ENCODE peak calls at places on chromosomes 1 and 21, in six cellular contexts. One of them, this sample, is unnamed.

GRCh38 chr1:85409516-85409915 is 55.4 kb downstream of the DDAH1 start:
- DNase-seq in GM12878: no peak
- DNase-seq in A549: no peak
- DNase-seq in HepG2: no peak
- DNase-seq in K562: no peak
- DNase-seq in endothelial cell of umbilical vein: no peak
- DNase-seq in this sample: no peak

GRCh38 chr1:8663090-8663802 is 154.2 kb downstream of the RERE start:
- DNase-seq in GM12878: no peak
- DNase-seq in A549: no peak
- DNase-seq in K562: no peak
- DNase-seq in HepG2: peak
- DNase-seq in endothelial cell of umbilical vein: no peak
- DNase-seq in this sample: no peak

GRCh38 chr1:13513885-13514546 is at the start of gene LRRC38:
- DNase-seq in A549: no peak
- DNase-seq in GM12878: no peak
- DNase-seq in K562: no peak
- DNase-seq in HepG2: no peak
- DNase-seq in endothelial cell of umbilical vein: no peak
- DNase-seq in this sample: no peak

GRCh38 chr1:20035114-20035513 is 34.9 kb upstream of the PLA2G5 start:
- DNase-seq in endothelial cell of umbilical vein: no peak
- DNase-seq in K562: no peak
- DNase-seq in HepG2: no peak
- DNase-seq in A549: no peak
- DNase-seq in GM12878: no peak
- DNase-seq in this sample: no peak

GRCh38 chr21:34771512-34772028 is 102.8 kb downstream of the CLIC6 start:
- DNase-seq in GM12878: no peak
- DNase-seq in K562: no peak
- DNase-seq in endothelial cell of umbilical vein: peak
- DNase-seq in HepG2: peak
- DNase-seq in A549: peak
- DNase-seq in this sample: peak

GRCh38 chr1:4180066-4180735 is 280.1 kb upstream of the C1orf174 start:
- DNase-seq in endothelial cell of umbilical vein: no peak
- DNase-seq in HepG2: no peak
- DNase-seq in K562: no peak
- DNase-seq in A549: no peak
- DNase-seq in GM12878: no peak
- DNase-seq in this sample: no peak

GRCh38 chr1:159015440-159015909 is 5.8 kb downstream of the IFI16 start:
- DNase-seq in A549: no peak
- DNase-seq in GM12878: peak
- DNase-seq in HepG2: no peak
- DNase-seq in endothelial cell of umbilical vein: peak
- DNase-seq in K562: no peak
- DNase-seq in this sample: peak

GRCh38 chr1:185998391-185998790 is 264.2 kb downstream of the HMCN1 start:
- DNase-seq in K562: no peak
- DNase-seq in endothelial cell of umbilical vein: no peak
- DNase-seq in GM12878: no peak
- DNase-seq in HepG2: no peak
- DNase-seq in A549: no peak
- DNase-seq in this sample: no peak

GRCh38 chr1:3495776-3496745 is 41.6 kb downstream of the ARHGEF16 start:
- DNase-seq in K562: no peak
- DNase-seq in GM12878: no peak
- DNase-seq in endothelial cell of umbilical vein: peak
- DNase-seq in A549: no peak
- DNase-seq in HepG2: no peak
- DNase-seq in this sample: peak

GRCh38 chr1:172089768-172090510 is 248.6 kb downstream of the DNM3 start:
- DNase-seq in HepG2: peak
- DNase-seq in K562: no peak
- DNase-seq in GM12878: peak
- DNase-seq in A549: peak
- DNase-seq in endothelial cell of umbilical vein: peak
- DNase-seq in this sample: peak

GRCh38 chr1:200918006-200918405 is 23.3 kb downstream of the INAVA start:
- DNase-seq in K562: no peak
- DNase-seq in HepG2: no peak
- DNase-seq in GM12878: no peak
- DNase-seq in A549: no peak
- DNase-seq in endothelial cell of umbilical vein: no peak
- DNase-seq in this sample: no peak

GRCh38 chr1:245873883-245874671 is 633.0 kb downstream of the SMYD3 start:
- DNase-seq in K562: no peak
- DNase-seq in HepG2: no peak
- DNase-seq in GM12878: no peak
- DNase-seq in A549: no peak
- DNase-seq in endothelial cell of umbilical vein: no peak
- DNase-seq in this sample: no peak

GRCh38 chr21:45331521-45332257 is 44.0 kb upstream of the POFUT2 start:
- DNase-seq in GM12878: no peak
- DNase-seq in HepG2: no peak
- DNase-seq in A549: no peak
- DNase-seq in endothelial cell of umbilical vein: no peak
- DNase-seq in K562: no peak
- DNase-seq in this sample: no peak

GRCh38 chr1:168468042-168468809 is 75.6 kb downstream of the XCL2 start:
- DNase-seq in endothelial cell of umbilical vein: no peak
- DNase-seq in GM12878: no peak
- DNase-seq in HepG2: no peak
- DNase-seq in A549: no peak
- DNase-seq in K562: no peak
- DNase-seq in this sample: no peak

GRCh38 chr1:47522890-47523811 is 85.3 kb downstream of the FOXD2 start:
- DNase-seq in HepG2: no peak
- DNase-seq in GM12878: no peak
- DNase-seq in A549: no peak
- DNase-seq in K562: no peak
- DNase-seq in endothelial cell of umbilical vein: peak
- DNase-seq in this sample: no peak

GRCh38 chr1:59556802-59557548 is 257.8 kb upstream of the HOOK1 start:
- DNase-seq in K562: no peak
- DNase-seq in endothelial cell of umbilical vein: no peak
- DNase-seq in A549: no peak
- DNase-seq in HepG2: peak
- DNase-seq in GM12878: no peak
- DNase-seq in this sample: no peak

GRCh38 chr1:92168657-92169056 is 49.1 kb upstream of the C1orf146 start:
- DNase-seq in A549: no peak
- DNase-seq in K562: no peak
- DNase-seq in endothelial cell of umbilical vein: no peak
- DNase-seq in HepG2: no peak
- DNase-seq in GM12878: no peak
- DNase-seq in this sample: no peak

DNA sequence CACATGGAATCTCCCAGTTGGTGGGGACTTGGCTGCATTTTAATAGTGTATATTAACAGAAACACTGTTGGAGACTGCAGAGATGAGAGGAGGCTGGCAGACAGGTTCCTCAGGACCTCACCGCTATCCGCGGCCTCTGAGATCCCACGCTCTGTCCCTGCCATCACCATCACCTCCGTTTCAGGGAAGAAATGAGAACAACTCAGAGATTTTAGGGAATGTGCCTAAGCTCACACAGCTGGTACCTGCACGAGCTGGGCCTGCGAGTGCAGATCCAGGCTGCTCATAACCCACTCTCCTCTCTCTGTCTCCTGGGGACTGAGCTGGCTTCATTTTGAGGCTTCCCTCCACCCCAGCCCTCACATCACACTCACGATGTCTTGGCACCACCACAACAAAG is 62.0 kb downstream of the UMODL1 start:
- DNase-seq in GM12878: no peak
- DNase-seq in K562: no peak
- DNase-seq in A549: no peak
- DNase-seq in endothelial cell of umbilical vein: no peak
- DNase-seq in HepG2: no peak
- DNase-seq in this sample: no peak
- TF ChIP-seq MYC in GM12878: no peak
- TF ChIP-seq MYC in K562: no peak
- TF ChIP-seq MYC in A549: no peak
- TF ChIP-seq MYC in endothelial cell of umbilical vein: no peak
- TF ChIP-seq MYC in HepG2: no peak
- TF ChIP-seq MYC in this sample: no peak

DNA sequence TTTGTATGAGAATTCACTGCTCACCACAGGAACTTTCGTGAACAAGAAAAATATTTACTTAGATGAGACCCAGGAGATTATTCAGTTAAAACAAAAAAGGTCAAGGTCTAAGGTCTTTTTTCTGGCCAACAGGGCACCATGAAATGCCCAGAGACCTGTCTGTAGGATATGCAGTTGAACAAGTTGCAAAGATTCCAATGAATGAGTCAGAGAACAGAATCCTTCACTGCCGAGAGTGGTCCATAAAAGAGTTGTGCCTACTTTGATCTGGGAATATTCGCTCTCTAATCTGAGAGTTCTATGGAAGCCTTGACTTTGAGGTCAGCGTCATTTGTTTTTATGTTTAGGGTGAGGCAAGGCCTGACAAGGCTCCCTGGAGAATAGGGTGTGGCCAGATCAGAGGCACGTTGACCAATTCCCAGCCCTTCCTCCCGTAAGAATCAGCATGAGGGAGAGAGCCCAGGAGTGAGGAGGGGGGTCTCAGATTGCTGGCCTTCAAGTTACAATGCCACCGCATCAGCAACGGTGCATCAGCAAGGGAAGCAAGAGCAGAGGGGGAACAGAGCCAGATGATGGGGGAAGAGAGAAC is 206.5 kb upstream of the RAB4A start:
- DNase-seq in A549: no peak
- DNase-seq in K562: no peak
- DNase-seq in GM12878: no peak
- DNase-seq in HepG2: peak
- DNase-seq in endothelial cell of umbilical vein: no peak
- DNase-seq in this sample: peak
- TF ChIP-seq CTCF in A549: no peak
- TF ChIP-seq CTCF in K562: no peak
- TF ChIP-seq CTCF in GM12878: no peak
- TF ChIP-seq CTCF in HepG2: no peak
- TF ChIP-seq CTCF in endothelial cell of umbilical vein: no peak
- TF ChIP-seq CTCF in this sample: no peak

DNA sequence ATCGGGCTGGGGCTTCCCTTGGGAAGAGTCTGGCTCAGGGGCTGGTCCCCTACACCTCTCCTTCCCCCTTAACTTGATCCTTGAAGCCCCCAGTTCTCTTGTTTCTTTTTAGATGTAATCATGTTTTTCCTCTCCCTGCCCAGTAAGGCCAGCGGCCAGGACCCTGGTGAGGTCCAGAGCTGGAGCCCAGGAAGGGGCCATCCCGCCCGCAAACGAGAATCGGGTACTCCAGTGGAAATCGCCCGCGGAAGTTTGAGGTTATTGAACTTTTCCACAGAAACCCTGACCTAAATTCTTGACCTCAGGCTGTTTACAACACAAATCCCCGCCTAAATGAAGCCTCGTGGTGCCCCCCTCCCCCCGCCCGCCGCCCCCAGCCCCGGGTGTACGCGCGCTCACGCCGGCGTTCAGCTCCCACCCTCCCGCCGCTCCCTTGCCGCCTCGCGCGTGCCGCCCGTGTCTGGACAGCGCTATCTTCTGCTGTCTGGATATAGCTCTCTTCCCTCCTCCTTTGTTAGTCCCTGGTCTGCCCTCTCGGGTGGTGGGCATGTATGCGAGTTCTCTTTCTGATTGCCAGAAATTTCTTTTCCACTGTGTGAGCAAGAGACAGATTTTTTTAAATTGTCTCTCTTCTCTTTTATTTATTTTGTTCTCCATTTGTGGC is 165.9 kb upstream of the CACNA1E start:
- DNase-seq in endothelial cell of umbilical vein: no peak
- DNase-seq in A549: no peak
- DNase-seq in GM12878: no peak
- DNase-seq in K562: no peak
- DNase-seq in HepG2: no peak
- DNase-seq in this sample: no peak
- H3K4me3 ChIP-seq in endothelial cell of umbilical vein: no peak
- H3K4me3 ChIP-seq in A549: no peak
- H3K4me3 ChIP-seq in GM12878: no peak
- H3K4me3 ChIP-seq in K562: no peak
- H3K4me3 ChIP-seq in HepG2: no peak
- H3K4me3 ChIP-seq in this sample: no peak

GRCh38 chr1:218430802-218431201 is 85.7 kb downstream of the TGFB2 start:
- DNase-seq in GM12878: no peak
- DNase-seq in A549: no peak
- DNase-seq in K562: no peak
- DNase-seq in endothelial cell of umbilical vein: peak
- DNase-seq in HepG2: no peak
- DNase-seq in this sample: no peak
- TF ChIP-seq MYC in GM12878: no peak
- TF ChIP-seq MYC in A549: no peak
- TF ChIP-seq MYC in K562: no peak
- TF ChIP-seq MYC in endothelial cell of umbilical vein: no peak
- TF ChIP-seq MYC in HepG2: no peak
- TF ChIP-seq MYC in this sample: no peak

DNA sequence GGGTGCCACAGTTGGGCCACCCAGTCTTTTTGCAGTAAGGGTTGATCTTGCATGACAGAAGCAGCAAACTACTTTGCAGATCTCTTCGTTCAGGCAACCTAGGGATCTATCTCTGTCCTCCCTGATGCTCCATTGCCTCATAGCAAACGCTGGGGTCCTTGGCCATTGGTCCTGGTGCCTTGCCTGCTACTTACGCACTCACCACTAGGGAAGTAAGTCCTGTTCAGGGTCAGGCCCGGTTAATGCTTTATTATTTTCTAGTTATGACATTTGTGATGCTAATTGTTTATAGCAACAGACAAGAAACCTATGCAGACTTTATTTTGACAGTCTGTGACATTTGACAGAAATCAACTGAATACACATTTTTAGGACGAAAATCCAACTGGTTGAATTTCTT is 326.5 kb upstream of the FMN2 start:
- DNase-seq in endothelial cell of umbilical vein: no peak
- DNase-seq in K562: no peak
- DNase-seq in GM12878: no peak
- DNase-seq in A549: no peak
- DNase-seq in HepG2: no peak
- DNase-seq in this sample: peak
- TF ChIP-seq CTCF in endothelial cell of umbilical vein: no peak
- TF ChIP-seq CTCF in K562: no peak
- TF ChIP-seq CTCF in GM12878: no peak
- TF ChIP-seq CTCF in A549: no peak
- TF ChIP-seq CTCF in HepG2: no peak
- TF ChIP-seq CTCF in this sample: no peak

DNA sequence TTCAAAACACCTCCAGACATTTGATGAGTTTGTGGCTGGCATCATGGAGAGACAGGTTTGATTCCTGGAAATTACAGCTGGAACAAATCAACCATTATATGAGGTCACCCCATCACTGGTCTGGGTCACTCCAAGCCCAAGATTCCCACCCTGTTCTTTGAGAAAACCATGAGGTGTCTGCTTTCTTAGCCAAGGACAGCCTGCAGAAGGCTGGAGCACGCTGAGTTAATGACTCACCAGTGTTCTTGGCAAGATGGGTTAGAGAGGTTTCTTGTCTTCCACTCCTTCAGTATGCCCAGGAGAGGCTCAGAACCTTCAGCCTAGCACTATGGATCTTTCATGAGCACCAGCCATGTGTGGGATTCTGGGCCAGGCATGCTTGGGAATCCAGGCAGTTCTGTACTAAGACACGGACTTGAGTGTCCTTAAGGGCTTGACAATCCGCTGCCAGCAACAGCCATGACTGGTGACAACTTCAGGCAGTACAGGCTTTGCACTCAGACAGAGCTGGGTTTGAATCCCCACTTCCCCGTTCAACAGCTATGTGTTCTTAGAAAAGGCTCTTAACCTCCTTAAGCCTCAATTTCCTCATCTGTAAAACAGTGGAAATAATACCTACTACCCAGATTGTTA is 43.9 kb downstream of the GRHL3 start:
- DNase-seq in HepG2: no peak
- DNase-seq in endothelial cell of umbilical vein: no peak
- DNase-seq in GM12878: no peak
- DNase-seq in A549: no peak
- DNase-seq in K562: no peak
- DNase-seq in this sample: no peak
- H3K4me3 ChIP-seq in HepG2: no peak
- H3K4me3 ChIP-seq in endothelial cell of umbilical vein: no peak
- H3K4me3 ChIP-seq in GM12878: no peak
- H3K4me3 ChIP-seq in A549: no peak
- H3K4me3 ChIP-seq in K562: no peak
- H3K4me3 ChIP-seq in this sample: no peak

This sample was measured in NB4.